ENCODE peak calls at places on chromosomes 16 and 17, in six cellular contexts. D is HCT116, Y is gastrocnemius medialis, N is AG09309, Z is A673, F is colonic mucosa. H is an unnamed sample.
A peak's percentile ranks its signal among the peaks of the same experiment; 100 is the strongest.

GRCh38 chr16:19680972-19681371 is 37.1 kb downstream of the KNOP1 start:
- DNase-seq in D (no peak), Y (no peak), N (no peak), Z (no peak), F (no peak), H (no peak)

GRCh38 chr16:22948603-22949368 is 134.8 kb downstream of the HS3ST2 start:
- DNase-seq in D (peak; percentile 82), Y (peak; percentile 59), N (no peak), Z (peak; percentile 80), F (peak; percentile 78), H (peak; percentile 85)

GRCh38 chr16:61900482-61900881 is 135.8 kb downstream of the CDH8 start:
- DNase-seq in D (no peak), Y (no peak), N (peak; percentile 8), Z (no peak), F (no peak), H (no peak)

GRCh38 chr16:19885456-19886060 is 910 bp upstream of the GPRC5B start:
- DNase-seq in D (no peak), Y (peak; percentile 42), N (no peak), Z (no peak), F (no peak), H (no peak)

GRCh38 chr17:49519781-49520180 is 24.7 kb downstream of the NGFR start:
- DNase-seq in D (no peak), Y (no peak), N (no peak), Z (no peak), F (no peak), H (no peak)

GRCh38 chr17:32160526-32160925 is 18.2 kb downstream of the RHOT1 start:
- DNase-seq in D (no peak), Y (no peak), N (no peak), Z (no peak), F (no peak), H (no peak)

GRCh38 chr16:28167730-28168129 is 44.0 kb downstream of the XPO6 start:
- DNase-seq in D (no peak), Y (no peak), N (no peak), Z (no peak), F (no peak), H (no peak)

GRCh38 chr16:66898207-66898606 is 17.9 kb downstream of the PDP2 start:
- DNase-seq in D (no peak), Y (peak; percentile 72), N (no peak), Z (no peak), F (no peak), H (peak; percentile 88)

GRCh38 chr17:50052822-50053653 is 2.9 kb upstream of the ITGA3 start:
- DNase-seq in D (no peak), Y (no peak), N (no peak), Z (no peak), F (peak; percentile 46), H (no peak)

GRCh38 chr16:67842509-67843342 is 606 bp downstream of the THAP11 start:
- DNase-seq in D (no peak), Y (peak; percentile 56), N (no peak), Z (peak; percentile 74), F (peak; percentile 59), H (peak; percentile 83)

GRCh38 chr16:85554114-85554790 is 58.9 kb upstream of the GSE1 start:
- DNase-seq in D (peak; percentile 80), Y (peak; percentile 66), N (no peak), Z (peak; percentile 92), F (peak; percentile 83), H (peak; percentile 88)

GRCh38 chr17:81418710-81419332 is 23.6 kb downstream of the BAHCC1 start:
- DNase-seq in D (no peak), Y (no peak), N (no peak), Z (peak; percentile 48), F (peak; percentile 70), H (no peak)

GRCh38 chr16:70805380-70805779 is 4.4 kb upstream of the VAC14 start:
- DNase-seq in D (no peak), Y (no peak), N (no peak), Z (no peak), F (no peak), H (no peak)

GRCh38 chr17:44636562-44636961 is 19.7 kb upstream of the MEIOC start:
- DNase-seq in D (peak; percentile 13), Y (no peak), N (peak; percentile 45), Z (peak; percentile 1), F (no peak), H (no peak)

GRCh38 chr16:66588981-66589713 is 9.9 kb downstream of the CMTM2 start:
- DNase-seq in D (no peak), Y (no peak), N (no peak), Z (peak; percentile 35), F (peak; percentile 42), H (peak; percentile 80)

GRCh38 chr17:39926588-39927100 is 757 bp downstream of the ORMDL3 start:
- DNase-seq in D (no peak), Y (no peak), N (no peak), Z (no peak), F (peak; percentile 69), H (no peak)

GRCh38 chr16:58636474-58636873 is 6.8 kb upstream of the CNOT1 start:
- DNase-seq in D (no peak), Y (no peak), N (no peak), Z (no peak), F (no peak), H (no peak)

GRCh38 chr17:74797824-74798223 is 21.7 kb upstream of the NAT9 start:
- DNase-seq in D (no peak), Y (no peak), N (no peak), Z (no peak), F (no peak), H (no peak)

GRCh38 chr16:8330761-8331160 is 259.6 kb downstream of the TMEM114 start:
- DNase-seq in D (no peak), Y (no peak), N (no peak), Z (no peak), F (no peak), H (no peak)

GRCh38 chr17:47978324-47978723 is 7.4 kb downstream of the CDK5RAP3 start:
- DNase-seq in D (no peak), Y (peak; percentile 29), N (no peak), Z (peak; percentile 82), F (no peak), H (peak; percentile 79)

GRCh38 chr16:19127674-19128131 is 13.9 kb downstream of the ITPRIPL2 start:
- DNase-seq in D (no peak), Y (no peak), N (no peak), Z (no peak), F (no peak), H (no peak)

GRCh38 chr16:53055603-53056527 is 1.1 kb downstream of the CHD9 start:
- DNase-seq in D (no peak), Y (peak; percentile 24), N (peak; percentile 20), Z (peak; percentile 80), F (peak; percentile 74), H (no peak)

GRCh38 chr17:73872816-73873215 is 228.6 kb upstream of the SDK2 start:
- DNase-seq in D (no peak), Y (no peak), N (no peak), Z (no peak), F (no peak), H (no peak)

GRCh38 chr16:11180489-11180888 is 75.5 kb downstream of the SOCS1 start:
- DNase-seq in D (no peak), Y (peak; percentile 28), N (no peak), Z (no peak), F (no peak), H (no peak)

GRCh38 chr16:48451323-48451722 is 66.1 kb upstream of the SIAH1 start:
- DNase-seq in D (no peak), Y (no peak), N (no peak), Z (no peak), F (no peak), H (no peak)

DNA sequence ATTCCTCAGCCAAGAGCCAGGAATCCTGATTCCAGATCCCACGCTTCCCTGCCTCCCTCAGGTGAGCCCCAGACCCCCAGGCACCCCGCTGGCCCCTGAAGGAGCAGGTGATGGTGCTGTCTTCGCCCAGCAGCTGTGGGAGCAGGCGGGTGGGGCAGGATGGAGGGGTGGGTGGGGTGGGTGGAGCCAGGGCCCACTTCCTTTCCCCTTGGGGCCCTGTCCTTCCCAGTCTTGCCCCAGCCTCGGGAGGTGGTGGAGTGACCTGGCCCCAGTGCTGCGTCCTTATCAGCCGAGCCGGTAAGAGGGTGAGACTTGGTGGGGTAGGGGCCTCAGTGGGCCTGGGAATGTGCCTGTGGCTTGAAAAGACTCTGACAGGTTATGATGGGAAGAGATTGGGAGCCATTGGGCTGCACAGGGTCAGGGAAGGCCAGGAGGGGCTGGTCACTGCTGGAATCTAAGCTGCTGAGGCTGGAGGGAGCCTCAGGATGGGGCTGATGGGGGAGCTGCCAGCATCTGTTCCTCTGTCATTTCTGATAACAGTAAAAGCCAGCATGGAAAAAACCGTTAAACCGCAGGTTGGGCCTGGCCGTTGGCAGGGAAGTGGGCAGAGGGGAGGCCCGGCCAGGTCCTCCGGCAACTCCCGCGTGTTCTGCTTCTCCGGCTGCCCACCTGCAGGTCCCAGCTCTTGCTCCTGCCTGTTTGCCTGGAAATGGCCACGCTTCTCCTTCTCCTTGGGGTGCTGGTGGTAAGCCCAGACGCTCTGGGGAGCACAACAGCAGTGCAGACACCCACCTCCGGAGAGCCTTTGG is at the start of gene SPN:
- DNase-seq in D (no peak), Y (no peak), N (no peak), Z (no peak), F (no peak), H (no peak)
- H3K4me3 ChIP-seq in D (no peak within 1 kb of the TSS), Y (no peak within 1 kb of the TSS), N (no peak within 1 kb of the TSS), Z (no peak within 1 kb of the TSS), F (peak within 1 kb of the TSS; percentile 29), H (no peak within 1 kb of the TSS)

GRCh38 chr16:3655791-3656490 is 1.4 kb downstream of the DNASE1 start:
- DNase-seq in D (no peak), Y (peak; percentile 9), N (no peak), Z (no peak), F (peak; percentile 46), H (peak; percentile 51)
- H3K4me3 ChIP-seq in D (no peak overlapping the region), Y (no peak overlapping the region), N (no peak overlapping the region), Z (no peak overlapping the region), F (no peak overlapping the region), H (no peak overlapping the region)

GRCh38 chr17:38656959-38657823 is 17.6 kb downstream of the EPOP start:
- DNase-seq in D (no peak), Y (no peak), N (no peak), Z (no peak), F (peak; percentile 29), H (no peak)

GRCh38 chr17:38657824-38658740 is 16.7 kb downstream of the EPOP start:
- DNase-seq in D (no peak), Y (no peak), N (no peak), Z (no peak), F (no peak), H (peak; percentile 3)

GRCh38 chr17:38660097-38661026 is 14.4 kb downstream of the EPOP start:
- DNase-seq in D (no peak), Y (no peak), N (no peak), Z (no peak), F (no peak), H (peak; percentile 52)

GRCh38 chr17:38659415-38659814 is 15.3 kb downstream of the EPOP start:
- DNase-seq in D (no peak), Y (no peak), N (no peak), Z (no peak), F (no peak), H (peak; percentile 6)

GRCh38 chr17:38658741-38659345 is 15.9 kb downstream of the EPOP start:
- DNase-seq in D (no peak), Y (no peak), N (no peak), Z (no peak), F (no peak), H (peak; percentile 69)
- H3K4me3 ChIP-seq in D (no peak overlapping the region), Y (no peak overlapping the region), N (no peak overlapping the region), Z (no peak overlapping the region), F (no peak overlapping the region), H (no peak overlapping the region)

DNA sequence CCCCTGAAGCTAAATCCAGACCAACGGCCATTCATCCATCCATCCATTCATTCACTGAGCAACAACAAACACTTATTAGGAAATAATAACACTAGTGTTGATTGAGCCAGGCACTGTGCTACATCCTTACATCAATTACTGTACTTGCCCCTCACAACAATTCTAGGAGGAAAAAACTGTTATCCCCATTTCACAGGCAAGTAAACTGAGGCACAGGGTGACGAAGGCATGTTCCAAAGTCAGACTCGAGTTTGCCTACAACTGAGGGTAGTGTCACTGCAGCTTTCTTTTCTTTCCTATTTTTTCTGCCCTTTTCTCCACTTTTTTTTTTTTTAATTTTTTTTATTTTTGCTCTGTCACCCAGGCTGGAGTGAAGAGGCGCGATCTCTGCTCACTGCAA is 11.2 kb upstream of the MYLK3 start:
- DNase-seq in D (no peak), Y (no peak), N (no peak), Z (no peak), F (no peak), H (no peak)
- H3K4me3 ChIP-seq in D (no peak overlapping the region), Y (no peak overlapping the region), N (no peak overlapping the region), Z (no peak overlapping the region), F (no peak overlapping the region), H (no peak overlapping the region)